ENCODE peak calls at places on chromosomes 7 and 10, in five cellular contexts. One of them, this sample, is unnamed.

GRCh38 chr10:3045471-3046209 is 21.7 kb upstream of the PFKP start:
- DNase-seq in tibial artery: peak; percentile 69
- DNase-seq in right lobe of liver: no peak
- DNase-seq in SJSA1: peak; percentile 97
- DNase-seq in esophagus squamous epithelium: no peak
- DNase-seq in this sample: peak; percentile 61

GRCh38 chr10:125156196-125156595 is 4.2 kb downstream of the CTBP2 start:
- DNase-seq in esophagus squamous epithelium: no peak
- DNase-seq in SJSA1: peak; percentile 15
- DNase-seq in tibial artery: peak; percentile 8
- DNase-seq in right lobe of liver: peak; percentile 10
- DNase-seq in this sample: no peak

GRCh38 chr7:138699661-138700060 is 1.5 kb downstream of the SVOPL start:
- DNase-seq in right lobe of liver: no peak
- DNase-seq in tibial artery: no peak
- DNase-seq in SJSA1: no peak
- DNase-seq in esophagus squamous epithelium: no peak
- DNase-seq in this sample: no peak

GRCh38 chr10:69769395-69769989 is 32.2 kb upstream of the COL13A1 start:
- DNase-seq in tibial artery: peak; percentile 36
- DNase-seq in SJSA1: peak; percentile 93
- DNase-seq in right lobe of liver: no peak
- DNase-seq in esophagus squamous epithelium: no peak
- DNase-seq in this sample: peak; percentile 39

GRCh38 chr10:101892782-101893391 is 49.3 kb upstream of the KCNIP2 start:
- DNase-seq in right lobe of liver: no peak
- DNase-seq in SJSA1: no peak
- DNase-seq in esophagus squamous epithelium: no peak
- DNase-seq in tibial artery: no peak
- DNase-seq in this sample: no peak

GRCh38 chr10:123379156-123379555 is 225.0 kb downstream of the BUB3 start:
- DNase-seq in SJSA1: no peak
- DNase-seq in tibial artery: no peak
- DNase-seq in esophagus squamous epithelium: no peak
- DNase-seq in right lobe of liver: no peak
- DNase-seq in this sample: no peak

GRCh38 chr10:82925547-82925946 is 1050.6 kb downstream of the NRG3 start:
- DNase-seq in SJSA1: no peak
- DNase-seq in right lobe of liver: no peak
- DNase-seq in esophagus squamous epithelium: no peak
- DNase-seq in tibial artery: no peak
- DNase-seq in this sample: no peak

GRCh38 chr7:51029131-51029530 is 246.4 kb upstream of the GRB10 start:
- DNase-seq in right lobe of liver: peak; percentile 29
- DNase-seq in SJSA1: no peak
- DNase-seq in esophagus squamous epithelium: no peak
- DNase-seq in tibial artery: no peak
- DNase-seq in this sample: no peak

GRCh38 chr7:126589068-126589684 is 663.6 kb downstream of the GRM8 start:
- DNase-seq in tibial artery: no peak
- DNase-seq in SJSA1: no peak
- DNase-seq in right lobe of liver: no peak
- DNase-seq in esophagus squamous epithelium: no peak
- DNase-seq in this sample: no peak

GRCh38 chr10:28631896-28632596 is 45.3 kb upstream of the BAMBI start:
- DNase-seq in right lobe of liver: no peak
- DNase-seq in tibial artery: no peak
- DNase-seq in esophagus squamous epithelium: no peak
- DNase-seq in SJSA1: peak; percentile 18
- DNase-seq in this sample: no peak

GRCh38 chr10:32189400-32190084 is 133.3 kb upstream of the KIF5B start:
- DNase-seq in right lobe of liver: no peak
- DNase-seq in tibial artery: no peak
- DNase-seq in SJSA1: no peak
- DNase-seq in esophagus squamous epithelium: no peak
- DNase-seq in this sample: no peak

GRCh38 chr7:64515781-64516180 is 47.1 kb downstream of the ZNF680 start:
- DNase-seq in SJSA1: no peak
- DNase-seq in esophagus squamous epithelium: no peak
- DNase-seq in tibial artery: no peak
- DNase-seq in right lobe of liver: no peak
- DNase-seq in this sample: no peak

GRCh38 chr7:64509583-64509982 is 53.3 kb downstream of the ZNF680 start:
- DNase-seq in SJSA1: peak; percentile 1
- DNase-seq in tibial artery: no peak
- DNase-seq in right lobe of liver: no peak
- DNase-seq in esophagus squamous epithelium: no peak
- DNase-seq in this sample: no peak

GRCh38 chr7:64516451-64516850 is 46.4 kb downstream of the ZNF680 start:
- DNase-seq in tibial artery: no peak
- DNase-seq in SJSA1: no peak
- DNase-seq in right lobe of liver: no peak
- DNase-seq in esophagus squamous epithelium: no peak
- DNase-seq in this sample: no peak

DNA sequence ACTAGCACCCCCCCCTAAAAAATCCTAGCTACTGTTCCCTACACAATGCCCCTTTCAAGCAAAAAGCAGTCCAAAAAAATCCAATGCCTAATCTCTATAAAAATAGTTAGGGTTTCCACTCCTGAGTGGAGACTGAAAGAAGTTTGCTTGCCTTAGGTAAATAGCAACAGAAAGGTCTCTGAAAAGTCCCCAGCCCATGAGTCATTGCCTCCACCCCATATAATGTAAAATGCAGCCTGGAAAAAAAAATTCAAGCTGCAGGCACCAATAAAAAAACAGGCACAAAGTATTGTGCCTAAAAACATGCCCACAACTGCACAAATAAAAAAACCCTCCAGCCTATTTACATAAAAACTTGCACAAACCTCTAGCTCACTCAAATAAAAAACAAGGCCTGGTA is 47.5 kb downstream of the ZNF680 start:
- DNase-seq in SJSA1: no peak
- DNase-seq in tibial artery: no peak
- DNase-seq in right lobe of liver: no peak
- DNase-seq in esophagus squamous epithelium: no peak
- DNase-seq in this sample: no peak
- H3K9me3 ChIP-seq in SJSA1: peaks cover 6% of the 10 kb centered on the region
- H3K9me3 ChIP-seq in tibial artery: no peaks in the 10 kb centered on the region
- H3K9me3 ChIP-seq in right lobe of liver: peaks cover 15% of the 10 kb centered on the region
- H3K9me3 ChIP-seq in esophagus squamous epithelium: peaks cover 70% of the 10 kb centered on the region
- H3K9me3 ChIP-seq in this sample: peaks cover 54% of the 10 kb centered on the region

GRCh38 chr10:13417459-13418126 is 69.5 kb upstream of the SEPHS1 start:
- DNase-seq in right lobe of liver: no peak
- DNase-seq in esophagus squamous epithelium: no peak
- DNase-seq in SJSA1: no peak
- DNase-seq in tibial artery: no peak
- DNase-seq in this sample: no peak

GRCh38 chr10:13416760-13417159 is 68.7 kb upstream of the SEPHS1 start:
- DNase-seq in right lobe of liver: no peak
- DNase-seq in SJSA1: no peak
- DNase-seq in tibial artery: no peak
- DNase-seq in esophagus squamous epithelium: no peak
- DNase-seq in this sample: no peak

GRCh38 chr10:13414855-13415254 is 66.8 kb upstream of the SEPHS1 start:
- DNase-seq in tibial artery: no peak
- DNase-seq in right lobe of liver: no peak
- DNase-seq in esophagus squamous epithelium: no peak
- DNase-seq in SJSA1: no peak
- DNase-seq in this sample: no peak

GRCh38 chr10:13412894-13413293 is 64.8 kb upstream of the SEPHS1 start:
- DNase-seq in tibial artery: no peak
- DNase-seq in esophagus squamous epithelium: no peak
- DNase-seq in right lobe of liver: no peak
- DNase-seq in SJSA1: no peak
- DNase-seq in this sample: no peak

DNA sequence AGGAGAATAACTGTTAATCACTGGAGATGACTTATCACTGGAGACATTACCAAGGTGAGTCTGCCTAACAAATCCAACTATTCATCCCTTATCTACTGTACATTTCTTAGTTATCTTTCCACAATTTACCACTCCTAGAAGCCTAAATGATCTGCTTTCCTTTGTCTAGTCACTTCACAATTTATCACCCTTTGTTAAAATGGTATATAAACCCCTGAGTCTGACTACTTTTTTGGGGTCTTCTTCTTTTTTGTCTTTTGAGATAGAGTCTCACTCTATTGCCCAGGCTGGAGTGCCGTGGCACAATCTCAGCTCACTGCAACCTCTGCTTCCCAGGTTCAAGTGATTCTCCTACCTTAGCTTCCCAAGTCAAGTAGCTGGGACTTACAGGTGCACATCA is 66.0 kb upstream of the SEPHS1 start:
- DNase-seq in SJSA1: no peak
- DNase-seq in esophagus squamous epithelium: no peak
- DNase-seq in tibial artery: no peak
- DNase-seq in right lobe of liver: no peak
- DNase-seq in this sample: no peak
- H3K27ac ChIP-seq in SJSA1: no peak overlapping the region
- H3K27ac ChIP-seq in esophagus squamous epithelium: no peak overlapping the region
- H3K27ac ChIP-seq in tibial artery: no peak overlapping the region
- H3K27ac ChIP-seq in right lobe of liver: no peak overlapping the region
- H3K27ac ChIP-seq in this sample: no peak overlapping the region

DNA sequence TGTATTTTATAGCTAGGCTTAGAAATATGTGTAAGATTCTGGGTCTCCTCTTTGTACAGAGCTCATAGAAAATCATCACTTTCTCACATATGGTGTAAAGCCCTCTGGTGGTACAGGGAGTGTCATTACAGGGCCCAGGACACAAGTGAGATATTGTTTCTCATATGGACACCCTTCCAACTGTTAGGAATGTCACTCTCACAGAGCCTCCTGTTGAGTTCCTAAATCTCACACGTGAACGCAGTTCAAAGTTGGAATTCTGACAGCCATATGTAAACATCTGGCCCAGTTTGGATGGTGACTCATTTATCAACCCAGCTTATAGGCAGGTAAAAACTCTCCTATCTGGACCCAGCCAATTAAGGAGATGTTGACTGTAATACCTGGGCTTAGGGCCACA is 35.4 kb upstream of the ZNF107 start:
- DNase-seq in SJSA1: no peak
- DNase-seq in tibial artery: no peak
- DNase-seq in right lobe of liver: no peak
- DNase-seq in esophagus squamous epithelium: no peak
- DNase-seq in this sample: no peak
- H3K9me3 ChIP-seq in SJSA1: peaks cover 8% of the 10 kb centered on the region
- H3K9me3 ChIP-seq in tibial artery: no peaks in the 10 kb centered on the region
- H3K9me3 ChIP-seq in right lobe of liver: no peaks in the 10 kb centered on the region
- H3K9me3 ChIP-seq in esophagus squamous epithelium: no peaks in the 10 kb centered on the region
- H3K9me3 ChIP-seq in this sample: no peaks in the 10 kb centered on the region

DNA sequence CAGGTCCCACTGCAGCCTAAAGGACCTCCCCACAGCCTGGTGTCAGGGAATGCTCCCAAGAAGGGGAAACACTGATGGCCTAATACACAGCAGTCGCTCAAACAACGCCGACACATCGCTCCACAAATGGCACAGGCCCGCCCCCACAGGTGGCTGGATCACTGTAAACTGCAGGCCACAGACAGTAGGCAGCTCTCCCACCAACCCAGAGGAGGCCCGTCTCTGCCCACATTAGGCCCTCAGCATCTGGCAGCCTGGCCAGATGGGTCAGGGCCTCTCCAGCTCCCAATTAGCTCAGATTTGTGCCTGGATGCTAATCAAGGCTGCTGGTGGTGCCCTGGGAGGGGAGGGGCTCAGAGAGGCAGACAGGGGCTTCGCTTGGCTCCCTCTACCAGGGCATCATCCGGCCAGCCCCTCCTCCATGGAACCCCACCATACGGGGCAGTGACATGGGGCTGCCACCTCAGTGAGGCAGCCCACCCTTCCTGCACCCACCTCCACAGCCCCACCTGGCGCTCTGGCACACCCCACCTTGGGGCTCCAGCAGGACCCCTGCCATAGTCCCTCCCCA is 42.7 kb downstream of the CAMK2B start:
- DNase-seq in right lobe of liver: peak; percentile 39
- DNase-seq in tibial artery: peak; percentile 18
- DNase-seq in esophagus squamous epithelium: no peak
- DNase-seq in SJSA1: no peak
- DNase-seq in this sample: peak; percentile 14
- H3K27ac ChIP-seq in right lobe of liver: no peak overlapping the region
- H3K27ac ChIP-seq in tibial artery: no peak overlapping the region
- H3K27ac ChIP-seq in esophagus squamous epithelium: no peak overlapping the region
- H3K27ac ChIP-seq in SJSA1: no peak overlapping the region
- H3K27ac ChIP-seq in this sample: peak overlapping the region; percentile 95